ENCODE peak calls at places on chromosomes 16 and 17, in five cellular contexts. H, Z, K, N and V are unnamed samples.

GRCh38 chr17:75289832-75290337 is 652 bp upstream of the SLC25A19 start:
- DNase-seq in H (no peak), N (peak; percentile 72), Z (no peak), K (peak; percentile 81), V (no peak)

GRCh38 chr16:85329059-85329812 is 217.0 kb upstream of the CIBAR2 start:
- DNase-seq in N (peak; percentile 82), Z (no peak), H (peak; percentile 67), K (peak; percentile 77), V (peak; percentile 92)

GRCh38 chr16:66523861-66524354 is 26.0 kb downstream of the TK2 start:
- DNase-seq in K (no peak), H (no peak), Z (no peak), N (no peak), V (no peak)

GRCh38 chr16:69187387-69187890 is 475 bp downstream of the SNTB2 start:
- DNase-seq in H (peak; percentile 56), Z (no peak), K (peak; percentile 69), N (no peak), V (peak; percentile 42)

GRCh38 chr16:24396350-24397271 is 140.5 kb downstream of the CACNG3 start:
- DNase-seq in K (no peak), H (no peak), Z (no peak), N (no peak), V (no peak)

GRCh38 chr17:66191607-66192377 is at the start of gene CEP112:
- DNase-seq in H (peak; percentile 97), Z (peak; percentile 84), K (peak; percentile 54), N (peak; percentile 74), V (peak; percentile 91)

GRCh38 chr16:56669005-56669839 is at the start of gene MT1H:
- DNase-seq in N (no peak), K (no peak), Z (no peak), H (peak; percentile 35), V (no peak)

GRCh38 chr17:15091825-15092224 is 173.3 kb downstream of the PMP22 start:
- DNase-seq in N (no peak), Z (no peak), H (no peak), K (no peak), V (no peak)

GRCh38 chr17:31841850-31842415 is 17.1 kb downstream of the COPRS start:
- DNase-seq in N (no peak), K (no peak), H (no peak), Z (no peak), V (no peak)

DNA sequence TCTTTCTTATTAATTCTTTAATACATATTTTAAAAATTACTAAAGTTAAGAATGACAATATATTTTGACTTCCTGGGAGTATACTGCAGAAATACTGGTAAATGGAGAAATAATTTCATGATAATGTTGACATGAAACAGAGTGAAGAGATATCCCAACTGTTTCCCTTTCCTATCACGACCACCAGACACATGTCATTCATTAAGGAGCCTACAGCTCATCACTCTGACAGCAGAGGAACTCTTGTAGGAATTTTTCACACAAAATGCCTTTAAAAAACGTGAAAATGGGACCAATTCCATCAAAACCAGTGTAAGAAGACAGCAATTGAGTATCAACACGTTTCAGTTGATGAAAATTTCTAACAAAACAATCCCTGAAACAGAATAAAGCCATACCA is 172.9 kb upstream of the CPHXL start:
- DNase-seq in K (no peak), N (no peak), Z (no peak), H (no peak), V (no peak)
- H4K8ac ChIP-seq in K (no peak overlapping the region), N (no peak overlapping the region), Z (no peak overlapping the region), H (no peak overlapping the region), V (no peak overlapping the region)

GRCh38 chr16:75317101-75317522 is 65.7 kb upstream of the BCAR1 start:
- DNase-seq in N (peak; percentile 42), H (no peak), Z (no peak), K (no peak), V (no peak)
- H2BK12ac ChIP-seq in N (peak overlapping the region; percentile 0), H (no peak overlapping the region), Z (no peak overlapping the region), K (no peak overlapping the region), V (no peak overlapping the region)

GRCh38 chr17:67379251-67379630 is 2.2 kb downstream of the PITPNC1 start:
- DNase-seq in N (no peak), H (no peak), K (no peak), Z (no peak), V (no peak)
- H2BK120ac ChIP-seq in N (no peak overlapping the region), H (no peak overlapping the region), K (no peak overlapping the region), Z (no peak overlapping the region), V (no peak overlapping the region)

GRCh38 chr17:80103061-80103481 is 1.7 kb downstream of the GAA start:
- DNase-seq in N (no peak), Z (no peak), K (peak; percentile 59), H (no peak), V (no peak)

GRCh38 chr17:80100035-80100323 is 1.4 kb upstream of the GAA start:
- DNase-seq in Z (no peak), H (no peak), N (no peak), K (no peak), V (no peak)

GRCh38 chr17:80099291-80100034 is 1.9 kb upstream of the GAA start:
- DNase-seq in N (no peak), H (peak; percentile 37), K (no peak), Z (no peak), V (no peak)

GRCh38 chr17:80101946-80102706 is 745 bp downstream of the GAA start:
- DNase-seq in N (peak; percentile 69), H (no peak), Z (no peak), K (no peak), V (peak; percentile 27)

GRCh38 chr17:80101160-80101945 is at the start of gene GAA:
- DNase-seq in K (peak; percentile 70), H (peak; percentile 90), N (peak; percentile 72), Z (peak; percentile 44), V (peak; percentile 89)
- H4K8ac ChIP-seq in K (peak within 1 kb of the TSS; percentile 99), H (no peak within 1 kb of the TSS), N (peak within 1 kb of the TSS; percentile 99), Z (peak within 1 kb of the TSS; percentile 97), V (no peak within 1 kb of the TSS)

GRCh38 chr17:44010966-44011647 is 3.7 kb downstream of the TMEM101 start:
- DNase-seq in Z (no peak), H (no peak), N (peak; percentile 49), K (no peak), V (no peak)

GRCh38 chr17:44012391-44012790 is 2.4 kb downstream of the TMEM101 start:
- DNase-seq in H (no peak), Z (no peak), K (no peak), N (no peak), V (no peak)

GRCh38 chr17:44012874-44013273 is 1.9 kb downstream of the TMEM101 start:
- DNase-seq in K (no peak), H (no peak), N (no peak), Z (no peak), V (no peak)

GRCh38 chr17:44014133-44014436 is 678 bp downstream of the TMEM101 start:
- DNase-seq in K (no peak), Z (no peak), N (peak; percentile 39), H (no peak), V (no peak)

GRCh38 chr17:44011876-44012275 is 2.9 kb downstream of the TMEM101 start:
- DNase-seq in Z (no peak), H (no peak), N (no peak), K (no peak), V (no peak)
- H2BK12ac ChIP-seq in Z (peak overlapping the region; percentile 50), H (no peak overlapping the region), N (no peak overlapping the region), K (no peak overlapping the region), V (no peak overlapping the region)